ENCODE peak calls at places on chromosomes 4 and X, in six cellular contexts. N is HCT116, W is SK-N-SH, X is neural progenitor cell, U is GM23248, O is MM.1S. J is an unnamed sample.

GRCh38 chr4:102620697-102621497 is 119.7 kb downstream of the NFKB1 start:
- DNase-seq in N (peak; percentile 76), W (peak; percentile 33), X (peak; percentile 20), U (peak; percentile 84), O (peak; percentile 76), J (peak; percentile 78)

GRCh38 chrX:149074429-149074828 is 430.7 kb downstream of the IDS start:
- DNase-seq in N (no peak), W (no peak), X (no peak), U (peak; percentile 64), O (peak; percentile 77), J (no peak)

GRCh38 chr4:138632856-138633255 is 382.7 kb upstream of the NOCT start:
- DNase-seq in N (no peak), W (no peak), X (no peak), U (peak; percentile 44), O (no peak), J (peak; percentile 54)

GRCh38 chr4:187666634-187667033 is 328.9 kb upstream of the ZFP42 start:
- DNase-seq in N (no peak), W (no peak), X (peak; percentile 9), U (peak; percentile 1), O (no peak), J (no peak)

GRCh38 chr4:1208266-1208961 is 36.0 kb upstream of the SPON2 start:
- DNase-seq in N (no peak), W (no peak), X (no peak), U (no peak), O (no peak), J (no peak)

GRCh38 chr4:139919513-139919912 is 234.5 kb downstream of the MAML3 start:
- DNase-seq in N (no peak), W (no peak), X (no peak), U (peak; percentile 70), O (no peak), J (no peak)

GRCh38 chr4:137852326-137852725 is 320.0 kb upstream of the PCDH18 start:
- DNase-seq in N (no peak), W (no peak), X (no peak), U (no peak), O (no peak), J (no peak)

GRCh38 chr4:99816611-99817309 is at the start of gene DAPP1:
- DNase-seq in N (no peak), W (no peak), X (no peak), U (no peak), O (peak; percentile 98), J (peak; percentile 89)

GRCh38 chr4:63663870-63664269 is 745.4 kb downstream of the TECRL start:
- DNase-seq in N (no peak), W (no peak), X (no peak), U (no peak), O (peak; percentile 92), J (no peak)

GRCh38 chr4:183183906-183184535 is 85.0 kb downstream of the WWC2 start:
- DNase-seq in N (no peak), W (no peak), X (no peak), U (no peak), O (no peak), J (no peak)

GRCh38 chr4:25500626-25501318 is 123.7 kb downstream of the ANAPC4 start:
- DNase-seq in N (no peak), W (peak; percentile 42), X (peak; percentile 38), U (no peak), O (no peak), J (no peak)

GRCh38 chrX:107787827-107788226 is 10.3 kb downstream of the NCBP2L start:
- DNase-seq in N (no peak), W (no peak), X (no peak), U (peak; percentile 14), O (no peak), J (no peak)

GRCh38 chr4:153553820-153554173 is 87.6 kb downstream of the TMEM131L start:
- DNase-seq in N (no peak), W (no peak), X (no peak), U (peak; percentile 50), O (no peak), J (no peak)

GRCh38 chrX:68929332-68930150 is 100.7 kb downstream of the EFNB1 start:
- DNase-seq in N (peak; percentile 18), W (no peak), X (no peak), U (peak; percentile 74), O (no peak), J (peak; percentile 89)

GRCh38 chr4:99062120-99062519 is 26.5 kb downstream of the ADH5 start:
- DNase-seq in N (no peak), W (no peak), X (no peak), U (peak; percentile 21), O (no peak), J (no peak)

GRCh38 chrX:9942086-9942485 is 25.1 kb upstream of the CLDN34 start:
- DNase-seq in N (no peak), W (no peak), X (no peak), U (no peak), O (peak; percentile 67), J (no peak)

GRCh38 chr4:155809835-155810234 is 51.0 kb downstream of the GUCY1B1 start:
- DNase-seq in N (peak; percentile 85), W (peak; percentile 41), X (peak; percentile 77), U (peak; percentile 87), O (peak; percentile 94), J (peak; percentile 87)

GRCh38 chrX:123962794-123963373 is 1.4 kb downstream of the STAG2 start:
- DNase-seq in N (peak; percentile 75), W (peak; percentile 68), X (peak; percentile 92), U (peak; percentile 95), O (peak; percentile 91), J (peak; percentile 93)

GRCh38 chr4:43607827-43608461 is 715.4 kb downstream of the GRXCR1 start:
- DNase-seq in N (no peak), W (no peak), X (no peak), U (no peak), O (peak; percentile 25), J (no peak)

GRCh38 chr4:6732441-6733357 is 16.7 kb downstream of the BLOC1S4 start:
- DNase-seq in N (peak; percentile 39), W (peak; percentile 6), X (no peak), U (peak; percentile 97), O (no peak), J (peak; percentile 74)

GRCh38 chr4:184968784-184969201 is 49.5 kb upstream of the HELT start:
- DNase-seq in N (no peak), W (no peak), X (no peak), U (no peak), O (no peak), J (peak; percentile 78)

GRCh38 chr4:119676101-119676500 is 47.5 kb upstream of the PDE5A start:
- DNase-seq in N (no peak), W (no peak), X (no peak), U (no peak), O (no peak), J (no peak)

GRCh38 chrX:64975491-64975890 is 759 bp downstream of the ZC4H2 start:
- DNase-seq in N (no peak), W (peak; percentile 46), X (peak; percentile 72), U (peak; percentile 62), O (peak; percentile 31), J (peak; percentile 42)

GRCh38 chr4:156751486-156751885 is 220.1 kb downstream of the PDGFC start:
- DNase-seq in N (no peak), W (no peak), X (no peak), U (peak; percentile 56), O (peak; percentile 27), J (peak; percentile 62)

GRCh38 chrX:39073131-39073530 is 271.9 kb downstream of the MID1IP1 start:
- DNase-seq in N (no peak), W (no peak), X (no peak), U (no peak), O (no peak), J (peak; percentile 79)

GRCh38 chr4:158895797-158896442 is 127.1 kb downstream of the FNIP2 start:
- DNase-seq in N (no peak), W (no peak), X (peak; percentile 47), U (no peak), O (no peak), J (peak; percentile 32)

GRCh38 chrX:16585486-16586370 is 64.2 kb upstream of the S100G start:
- DNase-seq in N (no peak), W (no peak), X (no peak), U (no peak), O (no peak), J (peak; percentile 56)

GRCh38 chrX:2705036-2705435 is 13.9 kb downstream of the CD99 start:
- DNase-seq in N (no peak), W (no peak), X (no peak), U (peak; percentile 51), O (no peak), J (no peak)

GRCh38 chrX:2708016-2708415 is 16.9 kb downstream of the CD99 start:
- DNase-seq in N (no peak), W (no peak), X (no peak), U (peak; percentile 39), O (no peak), J (peak; percentile 13)

GRCh38 chrX:2705461-2705860 is 14.4 kb downstream of the CD99 start:
- DNase-seq in N (no peak), W (no peak), X (no peak), U (peak; percentile 37), O (no peak), J (no peak)

GRCh38 chrX:2708601-2709200 is 17.6 kb downstream of the CD99 start:
- DNase-seq in N (no peak), W (no peak), X (no peak), U (no peak), O (no peak), J (no peak)

GRCh38 chrX:2707334-2707760 is 16.3 kb downstream of the CD99 start:
- DNase-seq in N (peak; percentile 64), W (peak; percentile 67), X (peak; percentile 61), U (peak; percentile 98), O (no peak), J (peak; percentile 94)
- TF ChIP-seq EZH2phosphoT487 in N (no peak), W (no peak), X (no peak), U (no peak), O (no peak), J (no peak)

GRCh38 chrX:153245288-153245731 is 66.2 kb downstream of the MAGEA1 start:
- DNase-seq in N (no peak), W (no peak), X (peak; percentile 74), U (no peak), O (no peak), J (no peak)
- H3K9ac ChIP-seq in N (no peak overlapping the region), W (no peak overlapping the region), X (peak overlapping the region; percentile 82), U (no peak overlapping the region), O (no peak overlapping the region), J (no peak overlapping the region)

GRCh38 chr4:145183023-145183422 is 2.6 kb upstream of the OTUD4 start:
- DNase-seq in N (no peak), W (no peak), X (no peak), U (peak; percentile 32), O (peak; percentile 8), J (peak; percentile 48)
- H3K27ac ChIP-seq in N (no peak overlapping the region), W (no peak overlapping the region), X (no peak overlapping the region), U (no peak overlapping the region), O (no peak overlapping the region), J (no peak overlapping the region)

GRCh38 chr4:120921456-120922389 is 803 bp downstream of the PRDM5 start:
- DNase-seq in N (no peak), W (no peak), X (peak; percentile 69), U (peak; percentile 84), O (peak; percentile 59), J (peak; percentile 53)

GRCh38 chr4:120924931-120925330 is 2.4 kb upstream of the PRDM5 start:
- DNase-seq in N (no peak), W (no peak), X (no peak), U (no peak), O (no peak), J (peak; percentile 54)

GRCh38 chr4:120920666-120921065 is 1.9 kb downstream of the PRDM5 start:
- DNase-seq in N (no peak), W (no peak), X (no peak), U (no peak), O (no peak), J (no peak)

GRCh38 chr4:120923201-120923522 is 636 bp upstream of the PRDM5 start:
- DNase-seq in N (no peak), W (no peak), X (no peak), U (no peak), O (no peak), J (no peak)

GRCh38 chr4:120922390-120923200 is at the start of gene PRDM5:
- DNase-seq in N (no peak), W (peak; percentile 88), X (peak; percentile 82), U (peak; percentile 71), O (peak; percentile 82), J (peak; percentile 21)
- TF ChIP-seq EZH2phosphoT487 in N (no peak), W (no peak), X (peak; percentile 37), U (no peak), O (no peak), J (no peak)